ENCODE peak calls at places on chromosomes 12 and 14, in seven cellular contexts. H, D, U, J, C, N and E are unnamed samples.

GRCh38 chr12:59389968-59390576 is 205.8 kb upstream of the SLC16A7 start:
- DNase-seq in H (no peak), D (no peak), U (no peak), J (no peak), C (no peak), N (no peak), E (no peak)

GRCh38 chr14:54591461-54592245 is 24.7 kb downstream of the SAMD4A start:
- DNase-seq in H (no peak), D (no peak), U (no peak), J (no peak), C (no peak), N (no peak), E (no peak)

GRCh38 chr14:58414845-58415244 is 12.5 kb downstream of the TIMM9 start:
- DNase-seq in H (no peak), D (no peak), U (no peak), J (no peak), C (no peak), N (peak), E (peak)

GRCh38 chr14:44162197-44162596 is 344.9 kb downstream of the FSCB start:
- DNase-seq in H (no peak), D (peak), U (no peak), J (no peak), C (no peak), N (no peak), E (no peak)

GRCh38 chr14:56341766-56342418 is 223.7 kb downstream of the PELI2 start:
- DNase-seq in H (no peak), D (no peak), U (no peak), J (no peak), C (no peak), N (no peak), E (no peak)

GRCh38 chr12:89525002-89525823 is 617 bp upstream of the GALNT4 start:
- DNase-seq in H (peak), D (peak), U (peak), J (peak), C (peak), N (peak), E (peak)

GRCh38 chr12:108237272-108237671 is 101.8 kb downstream of the CMKLR1 start:
- DNase-seq in H (no peak), D (no peak), U (no peak), J (no peak), C (no peak), N (no peak), E (peak)

GRCh38 chr14:80959448-80960006 is 4.1 kb downstream of the TSHR start:
- DNase-seq in H (peak), D (peak), U (no peak), J (peak), C (peak), N (no peak), E (no peak)

GRCh38 chr14:68815288-68816182 is 22.7 kb upstream of the ZFP36L1 start:
- DNase-seq in H (no peak), D (no peak), U (no peak), J (no peak), C (no peak), N (no peak), E (peak)

GRCh38 chr14:58765843-58766242 is 128.1 kb downstream of the DACT1 start:
- DNase-seq in H (no peak), D (no peak), U (no peak), J (no peak), C (no peak), N (no peak), E (no peak)

GRCh38 chr14:104926619-104927431 is 2.1 kb downstream of the PLD4 start:
- DNase-seq in H (no peak), D (peak), U (peak), J (no peak), C (no peak), N (no peak), E (no peak)

GRCh38 chr14:74670726-74671125 is 42.2 kb downstream of the AREL1 start:
- DNase-seq in H (no peak), D (no peak), U (no peak), J (no peak), C (no peak), N (no peak), E (no peak)

GRCh38 chr12:100936661-100937060 is 142.1 kb downstream of the ANO4 start:
- DNase-seq in H (no peak), D (no peak), U (no peak), J (no peak), C (no peak), N (no peak), E (no peak)

GRCh38 chr14:21846227-21846885 is 172.7 kb upstream of the OR4E1 start:
- DNase-seq in H (peak), D (peak), U (no peak), J (peak), C (peak), N (peak), E (peak)